ENCODE peak calls at places on chromosomes 6 and 20, in eight cellular contexts. X is Kasumi-1; H is effector CD4-positive, alpha-beta T cell; O is HS-27A; M is transverse colon; W is GM04503; D is HT1080; Q is stimulated activated CD8-positive, alpha-beta memory T cell treated with anti-CD3 and anti-CD28 coated beads, Interleukin-12 subunit alpha, Interleukin-12 subunit beta, amount 100 ng/mL, for 4 hours. A is an unnamed sample.
A peak's percentile ranks its signal among the peaks of the same experiment; 100 is the strongest.

GRCh38 chr20:55160996-55161395 is 685.6 kb downstream of the DOK5 start:
- DNase-seq in D (peak; percentile 97), X (no peak), Q (no peak), W (no peak), M (no peak), O (no peak), H (no peak), A (peak; percentile 84)

GRCh38 chr6:11848852-11849731 is 70.5 kb upstream of the ADTRP start:
- DNase-seq in Q (no peak), H (no peak), M (no peak), O (peak; percentile 20), W (peak; percentile 28), X (no peak), D (peak; percentile 47), A (peak; percentile 35)

GRCh38 chr6:52362443-52363221 is 681 bp downstream of the PAQR8 start:
- DNase-seq in M (peak; percentile 47), O (no peak), D (peak; percentile 15), W (no peak), X (peak; percentile 40), H (peak; percentile 31), Q (peak; percentile 17), A (peak; percentile 16)

GRCh38 chr6:168165373-168165772 is 86.4 kb upstream of the FRMD1 start:
- DNase-seq in Q (no peak), X (no peak), H (no peak), W (peak; percentile 66), D (no peak), M (no peak), O (no peak), A (no peak)

GRCh38 chr6:110181131-110182027 is 1.2 kb downstream of the CDC40 start:
- DNase-seq in H (no peak), D (no peak), O (no peak), M (no peak), Q (no peak), X (peak; percentile 74), W (no peak), A (peak; percentile 1)

GRCh38 chr20:1130849-1131248 is 12.4 kb downstream of the PSMF1 start:
- DNase-seq in Q (no peak), W (no peak), M (no peak), D (no peak), H (no peak), X (peak; percentile 79), O (no peak), A (no peak)

GRCh38 chr6:22247916-22248482 is 48.8 kb downstream of the PRL start:
- DNase-seq in Q (no peak), O (no peak), H (no peak), D (peak; percentile 61), X (no peak), W (no peak), M (no peak), A (no peak)

GRCh38 chr6:159080217-159080976 is 35.6 kb upstream of the TAGAP start:
- DNase-seq in O (no peak), Q (no peak), D (no peak), M (no peak), H (no peak), X (no peak), W (no peak), A (no peak)

GRCh38 chr20:4998160-4998651 is 3.1 kb downstream of the SLC23A2 start:
- DNase-seq in M (no peak), X (peak; percentile 68), W (no peak), O (no peak), D (no peak), Q (no peak), H (no peak), A (no peak)

GRCh38 chr6:116799945-116800344 is 28.9 kb downstream of the GPRC6A start:
- DNase-seq in D (no peak), O (no peak), H (no peak), M (no peak), W (no peak), X (no peak), Q (no peak), A (no peak)

GRCh38 chr20:58711266-58712051 is 18.9 kb downstream of the NPEPL1 start:
- DNase-seq in H (no peak), D (no peak), W (no peak), Q (no peak), M (peak; percentile 4), O (no peak), X (no peak), A (no peak)

A was measured in mammary epithelial cell.